ENCODE peak calls at places on chromosomes 6 and 20, in seven cellular contexts. N, Q, A, H, C, R and Z are unnamed samples.

GRCh38 chr6:31922942-31923341 is 4.6 kb upstream of the C2 start:
- DNase-seq in N (no peak), Q (no peak), A (no peak), H (no peak), C (peak; percentile 29), R (peak; percentile 21), Z (no peak)

GRCh38 chr6:146041282-146041681 is 12.4 kb downstream of the GRM1 start:
- DNase-seq in N (no peak), Q (no peak), A (no peak), H (no peak), C (peak; percentile 56), R (no peak), Z (no peak)

GRCh38 chr6:35298625-35299140 is 1.1 kb downstream of the DEF6 start:
- DNase-seq in N (no peak), Q (no peak), A (no peak), H (no peak), C (no peak), R (peak; percentile 21), Z (no peak)

GRCh38 chr20:53413188-53413631 is 180.4 kb downstream of the ZNF217 start:
- DNase-seq in N (no peak), Q (no peak), A (peak; percentile 8), H (peak; percentile 79), C (no peak), R (peak; percentile 35), Z (no peak)

GRCh38 chr6:139443226-139444112 is 69.0 kb upstream of the CITED2 start:
- DNase-seq in N (no peak), Q (no peak), A (no peak), H (no peak), C (no peak), R (no peak), Z (no peak)

GRCh38 chr20:59561614-59562277 is 42.6 kb upstream of the PHACTR3 start:
- DNase-seq in N (no peak), Q (no peak), A (no peak), H (no peak), C (no peak), R (no peak), Z (no peak)

GRCh38 chr6:151374024-151374423 is 17.3 kb downstream of the ZBTB2 start:
- DNase-seq in N (no peak), Q (no peak), A (no peak), H (no peak), C (peak; percentile 26), R (no peak), Z (no peak)

GRCh38 chr20:6041808-6042265 is 12.0 kb downstream of the LRRN4 start:
- DNase-seq in N (no peak), Q (no peak), A (no peak), H (no peak), C (no peak), R (no peak), Z (no peak)